ENCODE peak calls at places on chromosomes 1 and 21, in four cellular contexts. One of them, this sample, is unnamed.

GRCh38 chr1:185861630-185862029 is 127.4 kb downstream of the HMCN1 start:
- DNase-seq in kidney: no peak
- DNase-seq in tibial artery: no peak
- DNase-seq in fibroblast of the aortic adventitia: peak; percentile 85
- DNase-seq in this sample: no peak

GRCh38 chr1:156128749-156129682 is 14.5 kb downstream of the LMNA start:
- DNase-seq in tibial artery: peak; percentile 91
- DNase-seq in kidney: peak; percentile 78
- DNase-seq in fibroblast of the aortic adventitia: peak; percentile 95
- DNase-seq in this sample: no peak

GRCh38 chr1:51519048-51519856 is at the start of gene EPS15:
- DNase-seq in fibroblast of the aortic adventitia: peak; percentile 77
- DNase-seq in tibial artery: peak; percentile 93
- DNase-seq in kidney: peak; percentile 97
- DNase-seq in this sample: peak; percentile 92

GRCh38 chr1:183023146-183023600 is at the start of gene LAMC1:
- DNase-seq in kidney: peak; percentile 93
- DNase-seq in fibroblast of the aortic adventitia: peak; percentile 80
- DNase-seq in tibial artery: peak; percentile 84
- DNase-seq in this sample: peak; percentile 95

GRCh38 chr1:40272653-40273213 is 14.7 kb downstream of the ZMPSTE24 start:
- DNase-seq in fibroblast of the aortic adventitia: no peak
- DNase-seq in tibial artery: no peak
- DNase-seq in kidney: no peak
- DNase-seq in this sample: no peak

GRCh38 chr1:119475866-119476439 is 31.1 kb upstream of the HSD3B1 start:
- DNase-seq in fibroblast of the aortic adventitia: peak; percentile 17
- DNase-seq in tibial artery: no peak
- DNase-seq in kidney: no peak
- DNase-seq in this sample: no peak

GRCh38 chr1:67135354-67135753 is 584 bp upstream of the C1orf141 start:
- DNase-seq in fibroblast of the aortic adventitia: peak; percentile 92
- DNase-seq in tibial artery: no peak
- DNase-seq in kidney: no peak
- DNase-seq in this sample: no peak

GRCh38 chr1:40640314-40641076 is 25.0 kb downstream of the RIMS3 start:
- DNase-seq in fibroblast of the aortic adventitia: no peak
- DNase-seq in kidney: no peak
- DNase-seq in tibial artery: no peak
- DNase-seq in this sample: peak; percentile 28

GRCh38 chr1:14724234-14724633 is 125.7 kb downstream of the KAZN start:
- DNase-seq in fibroblast of the aortic adventitia: no peak
- DNase-seq in kidney: no peak
- DNase-seq in tibial artery: no peak
- DNase-seq in this sample: no peak

GRCh38 chr1:199742547-199742946 is 285.0 kb upstream of the NR5A2 start:
- DNase-seq in tibial artery: no peak
- DNase-seq in kidney: no peak
- DNase-seq in fibroblast of the aortic adventitia: peak; percentile 91
- DNase-seq in this sample: no peak

GRCh38 chr1:225921734-225922709 is 2.0 kb downstream of the PYCR2 start:
- DNase-seq in kidney: peak; percentile 71
- DNase-seq in tibial artery: no peak
- DNase-seq in fibroblast of the aortic adventitia: no peak
- DNase-seq in this sample: no peak

GRCh38 chr1:172219966-172220365 is 200.5 kb upstream of the C1orf105 start:
- DNase-seq in fibroblast of the aortic adventitia: no peak
- DNase-seq in tibial artery: no peak
- DNase-seq in kidney: no peak
- DNase-seq in this sample: no peak

GRCh38 chr1:84672080-84672735 is 18.1 kb downstream of the SSX2IP start:
- DNase-seq in kidney: no peak
- DNase-seq in tibial artery: no peak
- DNase-seq in fibroblast of the aortic adventitia: no peak
- DNase-seq in this sample: no peak

GRCh38 chr21:45870851-45871615 is 110.5 kb upstream of the COL6A1 start:
- DNase-seq in kidney: peak; percentile 57
- DNase-seq in tibial artery: no peak
- DNase-seq in fibroblast of the aortic adventitia: no peak
- DNase-seq in this sample: peak; percentile 73

GRCh38 chr1:215992620-215993019 is 425.5 kb downstream of the KCTD3 start:
- DNase-seq in fibroblast of the aortic adventitia: peak; percentile 28
- DNase-seq in kidney: no peak
- DNase-seq in tibial artery: no peak
- DNase-seq in this sample: no peak

GRCh38 chr1:53349968-53350852 is 22.3 kb upstream of the LRP8 start:
- DNase-seq in fibroblast of the aortic adventitia: no peak
- DNase-seq in kidney: peak; percentile 28
- DNase-seq in tibial artery: peak; percentile 40
- DNase-seq in this sample: peak; percentile 30

GRCh38 chr1:29677028-29678024 is 441.0 kb downstream of the PTPRU start:
- DNase-seq in kidney: no peak
- DNase-seq in tibial artery: peak; percentile 31
- DNase-seq in fibroblast of the aortic adventitia: no peak
- DNase-seq in this sample: no peak

GRCh38 chr1:30087465-30087864 is 635.9 kb downstream of the MATN1 start:
- DNase-seq in fibroblast of the aortic adventitia: no peak
- DNase-seq in kidney: no peak
- DNase-seq in tibial artery: no peak
- DNase-seq in this sample: no peak

GRCh38 chr1:54931275-54931805 is 44.3 kb upstream of the DHCR24 start:
- DNase-seq in kidney: no peak
- DNase-seq in fibroblast of the aortic adventitia: peak; percentile 24
- DNase-seq in tibial artery: no peak
- DNase-seq in this sample: no peak

GRCh38 chr1:93448983-93449805 is 1.3 kb downstream of the FNBP1L start:
- DNase-seq in kidney: peak; percentile 83
- DNase-seq in tibial artery: no peak
- DNase-seq in fibroblast of the aortic adventitia: peak; percentile 55
- DNase-seq in this sample: no peak

GRCh38 chr1:21261551-21262281 is 28.5 kb downstream of the ECE1 start:
- DNase-seq in fibroblast of the aortic adventitia: peak; percentile 94
- DNase-seq in tibial artery: peak; percentile 95
- DNase-seq in kidney: peak; percentile 95
- DNase-seq in this sample: no peak

GRCh38 chr1:163006051-163006834 is 62.9 kb upstream of the RGS4 start:
- DNase-seq in kidney: no peak
- DNase-seq in fibroblast of the aortic adventitia: no peak
- DNase-seq in tibial artery: no peak
- DNase-seq in this sample: no peak

GRCh38 chr1:202275061-202275770 is 66.5 kb downstream of the UBE2T start:
- DNase-seq in fibroblast of the aortic adventitia: no peak
- DNase-seq in kidney: no peak
- DNase-seq in tibial artery: peak; percentile 17
- DNase-seq in this sample: no peak

GRCh38 chr1:208107817-208108608 is 136.2 kb downstream of the PLXNA2 start:
- DNase-seq in fibroblast of the aortic adventitia: peak; percentile 67
- DNase-seq in kidney: no peak
- DNase-seq in tibial artery: no peak
- DNase-seq in this sample: no peak

GRCh38 chr1:31744165-31744888 is 19.8 kb downstream of the ADGRB2 start:
- DNase-seq in tibial artery: no peak
- DNase-seq in fibroblast of the aortic adventitia: no peak
- DNase-seq in kidney: peak; percentile 66
- DNase-seq in this sample: no peak

GRCh38 chr1:31745898-31746668 is 18.1 kb downstream of the ADGRB2 start:
- DNase-seq in fibroblast of the aortic adventitia: no peak
- DNase-seq in tibial artery: no peak
- DNase-seq in kidney: peak; percentile 71
- DNase-seq in this sample: no peak

GRCh38 chr1:31746687-31747086 is 17.5 kb downstream of the ADGRB2 start:
- DNase-seq in fibroblast of the aortic adventitia: peak; percentile 16
- DNase-seq in kidney: peak; percentile 62
- DNase-seq in tibial artery: no peak
- DNase-seq in this sample: no peak

GRCh38 chr1:31747304-31747703 is 16.8 kb downstream of the ADGRB2 start:
- DNase-seq in kidney: no peak
- DNase-seq in tibial artery: no peak
- DNase-seq in fibroblast of the aortic adventitia: no peak
- DNase-seq in this sample: no peak

DNA sequence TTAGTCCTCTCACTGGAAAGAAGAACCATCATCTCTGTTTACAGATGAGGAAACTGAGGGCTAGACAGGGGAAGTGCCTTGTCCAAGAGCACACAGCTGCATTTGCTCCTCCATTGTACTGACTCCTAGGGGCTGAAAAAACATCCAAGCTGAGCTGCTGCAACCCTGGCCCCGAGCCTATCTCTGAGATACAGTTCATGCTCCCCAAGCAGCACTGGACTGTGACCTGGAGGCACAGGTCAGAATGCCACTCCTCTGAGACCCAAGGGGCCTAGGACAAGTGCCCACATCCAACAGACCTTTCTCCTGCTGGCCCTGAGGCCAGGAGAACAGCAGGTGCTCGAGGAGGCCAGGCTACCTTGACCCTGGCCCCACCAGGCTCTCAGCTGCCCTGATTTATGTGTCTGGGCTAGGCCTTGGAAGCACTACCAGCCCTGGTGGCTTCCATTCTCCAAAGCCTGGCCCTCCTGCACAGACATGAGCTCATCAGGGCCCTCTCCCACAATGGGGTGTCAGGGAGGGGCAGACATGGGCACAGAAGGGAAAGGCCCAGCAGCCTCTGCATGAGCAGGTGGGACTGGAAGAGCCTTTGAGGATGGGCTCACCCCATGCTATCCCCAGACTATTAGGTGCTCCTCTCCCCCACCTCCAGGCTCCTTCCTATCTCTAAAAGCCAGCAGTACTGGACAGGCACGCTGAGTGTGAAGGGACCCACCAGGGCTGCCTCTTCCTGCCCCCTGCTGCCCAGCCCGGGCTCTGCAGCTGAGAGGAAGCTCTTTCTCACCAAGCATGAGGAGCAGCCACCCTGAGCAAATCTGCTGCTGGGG is 18.9 kb downstream of the ADGRB2 start:
- DNase-seq in kidney: peak; percentile 83
- DNase-seq in fibroblast of the aortic adventitia: peak; percentile 66
- DNase-seq in tibial artery: peak; percentile 82
- DNase-seq in this sample: no peak
- TF ChIP-seq CTCF in kidney: peak; percentile 70
- TF ChIP-seq CTCF in fibroblast of the aortic adventitia: peak; percentile 94
- TF ChIP-seq CTCF in tibial artery: peak; percentile 69
- TF ChIP-seq CTCF in this sample: peak; percentile 86

GRCh38 chr1:8428441-8428840 is 110.5 kb downstream of the SLC45A1 start:
- DNase-seq in fibroblast of the aortic adventitia: no peak
- DNase-seq in tibial artery: no peak
- DNase-seq in kidney: no peak
- DNase-seq in this sample: no peak

GRCh38 chr1:8429549-8430105 is 111.7 kb downstream of the SLC45A1 start:
- DNase-seq in fibroblast of the aortic adventitia: no peak
- DNase-seq in kidney: no peak
- DNase-seq in tibial artery: no peak
- DNase-seq in this sample: no peak

GRCh38 chr1:8431779-8432178 is 113.9 kb downstream of the SLC45A1 start:
- DNase-seq in fibroblast of the aortic adventitia: no peak
- DNase-seq in kidney: no peak
- DNase-seq in tibial artery: no peak
- DNase-seq in this sample: no peak

GRCh38 chr1:8430476-8430875 is 112.6 kb downstream of the SLC45A1 start:
- DNase-seq in kidney: no peak
- DNase-seq in fibroblast of the aortic adventitia: no peak
- DNase-seq in tibial artery: no peak
- DNase-seq in this sample: no peak

GRCh38 chr1:8431028-8431427 is 113.1 kb downstream of the SLC45A1 start:
- DNase-seq in kidney: no peak
- DNase-seq in fibroblast of the aortic adventitia: no peak
- DNase-seq in tibial artery: no peak
- DNase-seq in this sample: no peak
- TF ChIP-seq CTCF in kidney: no peak
- TF ChIP-seq CTCF in fibroblast of the aortic adventitia: no peak
- TF ChIP-seq CTCF in tibial artery: no peak
- TF ChIP-seq CTCF in this sample: peak; percentile 12

GRCh38 chr1:27973771-27974452 is 14.1 kb downstream of the XKR8 start:
- DNase-seq in kidney: no peak
- DNase-seq in tibial artery: no peak
- DNase-seq in fibroblast of the aortic adventitia: no peak
- DNase-seq in this sample: no peak

GRCh38 chr1:27979859-27980201 is 20.1 kb downstream of the XKR8 start:
- DNase-seq in fibroblast of the aortic adventitia: no peak
- DNase-seq in tibial artery: no peak
- DNase-seq in kidney: no peak
- DNase-seq in this sample: no peak

GRCh38 chr1:27980216-27980820 is 20.5 kb downstream of the XKR8 start:
- DNase-seq in fibroblast of the aortic adventitia: peak; percentile 14
- DNase-seq in tibial artery: no peak
- DNase-seq in kidney: no peak
- DNase-seq in this sample: no peak

GRCh38 chr1:27981146-27981545 is 21.4 kb downstream of the XKR8 start:
- DNase-seq in kidney: no peak
- DNase-seq in fibroblast of the aortic adventitia: no peak
- DNase-seq in tibial artery: no peak
- DNase-seq in this sample: no peak

DNA sequence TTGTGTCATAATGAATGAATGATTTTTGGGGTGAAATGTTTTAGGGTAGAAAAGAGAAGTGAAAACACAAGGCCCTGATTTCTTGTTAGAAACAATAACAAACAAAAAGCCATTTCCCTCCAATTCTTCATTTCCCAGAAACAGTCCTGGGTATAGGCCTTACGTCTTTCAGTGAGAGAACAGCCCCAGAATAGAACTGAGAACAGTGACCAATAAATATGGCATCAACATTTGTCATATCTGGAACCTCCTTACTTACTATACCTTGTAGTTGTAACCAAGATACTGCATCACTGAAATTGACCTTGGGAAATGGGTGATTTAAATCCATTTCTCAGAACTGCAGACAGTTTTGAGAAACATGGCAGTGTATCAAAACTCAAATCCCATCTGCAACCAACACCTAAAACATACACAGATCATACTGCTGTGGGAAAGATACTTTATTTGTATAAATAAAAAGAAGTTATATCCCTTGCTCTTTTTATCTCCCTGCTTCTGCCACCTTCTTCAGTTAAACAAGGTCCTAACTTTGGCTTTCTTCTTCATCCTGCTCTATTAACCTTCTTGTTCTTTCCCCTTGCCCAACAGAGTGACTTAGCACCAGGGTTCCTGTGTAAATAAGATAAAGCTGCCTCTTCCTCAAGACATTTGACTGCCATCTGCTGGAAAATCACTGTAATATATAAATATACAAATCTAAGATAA is 19.5 kb downstream of the XKR8 start:
- DNase-seq in kidney: no peak
- DNase-seq in fibroblast of the aortic adventitia: peak; percentile 87
- DNase-seq in tibial artery: no peak
- DNase-seq in this sample: no peak
- TF ChIP-seq CTCF in kidney: peak; percentile 20
- TF ChIP-seq CTCF in fibroblast of the aortic adventitia: peak; percentile 54
- TF ChIP-seq CTCF in tibial artery: peak; percentile 39
- TF ChIP-seq CTCF in this sample: peak; percentile 83

GRCh38 chr1:175749075-175749474 is 5.7 kb upstream of the TNR start:
- DNase-seq in kidney: no peak
- DNase-seq in tibial artery: peak; percentile 49
- DNase-seq in fibroblast of the aortic adventitia: no peak
- DNase-seq in this sample: no peak

GRCh38 chr1:175742790-175743459 is 470 bp downstream of the TNR start:
- DNase-seq in kidney: no peak
- DNase-seq in tibial artery: peak; percentile 5
- DNase-seq in fibroblast of the aortic adventitia: peak; percentile 17
- DNase-seq in this sample: no peak

GRCh38 chr1:175750366-175751111 is 7.1 kb upstream of the TNR start:
- DNase-seq in kidney: no peak
- DNase-seq in fibroblast of the aortic adventitia: no peak
- DNase-seq in tibial artery: peak; percentile 59
- DNase-seq in this sample: no peak

GRCh38 chr1:175744833-175745232 is 1.4 kb upstream of the TNR start:
- DNase-seq in kidney: no peak
- DNase-seq in fibroblast of the aortic adventitia: no peak
- DNase-seq in tibial artery: no peak
- DNase-seq in this sample: no peak
- TF ChIP-seq CTCF in kidney: no peak
- TF ChIP-seq CTCF in fibroblast of the aortic adventitia: peak; percentile 12
- TF ChIP-seq CTCF in tibial artery: no peak
- TF ChIP-seq CTCF in this sample: peak; percentile 68

This sample was measured in chondrocyte.